ENCODE peak calls at places on chromosomes 5 and 9, in ten cellular contexts. C is H1, W is transverse colon, D is pancreas, T is lung, G is A549, I is tibial nerve, Q is mucosa of descending colon, O is heart right ventricle, J is kidney. U is an unnamed sample.

GRCh38 chr5:135890296-135890695 is 5.3 kb downstream of the IL9 start:
- DNase-seq in C (no peak), W (no peak), D (no peak), T (no peak), G (no peak), I (no peak), Q (no peak), O (no peak), J (no peak), U (no peak)

GRCh38 chr5:20166496-20166895 is 178.5 kb upstream of the CDH18 start:
- DNase-seq in C (no peak), W (no peak), D (no peak), T (no peak), G (no peak), I (no peak), Q (no peak), O (no peak), J (no peak), U (no peak)

GRCh38 chr9:89089176-89089575 is 89.4 kb downstream of the SHC3 start:
- DNase-seq in C (no peak), W (no peak), D (no peak), T (no peak), G (no peak), I (no peak), Q (no peak), O (no peak), J (no peak), U (no peak)

GRCh38 chr5:117604845-117605244 is 1030.2 kb upstream of the SEMA6A start:
- DNase-seq in C (no peak), W (no peak), D (no peak), T (no peak), G (no peak), I (no peak), Q (no peak), O (no peak), J (no peak), U (no peak)

GRCh38 chr5:88881566-88881965 is 1.4 kb downstream of the MEF2C start:
- DNase-seq in C (no peak), W (no peak), D (no peak), T (no peak), G (no peak), I (no peak), Q (peak; percentile 40), O (no peak), J (no peak), U (no peak)

GRCh38 chr9:115913666-115914065 is 239.9 kb upstream of the PAPPA start:
- DNase-seq in C (no peak), W (no peak), D (no peak), T (no peak), G (no peak), I (no peak), Q (no peak), O (no peak), J (no peak), U (no peak)

GRCh38 chr9:136808781-136809158 is 1.0 kb downstream of the RABL6 start:
- DNase-seq in C (no peak), W (no peak), D (no peak), T (no peak), G (no peak), I (no peak), Q (no peak), O (no peak), J (no peak), U (no peak)

GRCh38 chr5:140321796-140322195 is 18.9 kb upstream of the PFDN1 start:
- DNase-seq in C (no peak), W (peak; percentile 36), D (no peak), T (peak; percentile 70), G (no peak), I (peak; percentile 55), Q (peak; percentile 19), O (peak; percentile 34), J (no peak), U (peak; percentile 70)

GRCh38 chr9:130058154-130058553 is 4.4 kb downstream of the GPR107 start:
- DNase-seq in C (no peak), W (no peak), D (no peak), T (no peak), G (peak; percentile 35), I (no peak), Q (no peak), O (no peak), J (no peak), U (no peak)

GRCh38 chr5:10424124-10424731 is 17.5 kb upstream of the ROPN1L start:
- DNase-seq in C (no peak), W (no peak), D (no peak), T (no peak), G (peak; percentile 59), I (no peak), Q (peak; percentile 22), O (no peak), J (no peak), U (no peak)

GRCh38 chr9:34143116-34143515 is 16.6 kb upstream of the DCAF12 start:
- DNase-seq in C (no peak), W (no peak), D (no peak), T (no peak), G (no peak), I (no peak), Q (no peak), O (no peak), J (no peak), U (no peak)
- TF ChIP-seq CTCF in C (no peak), W (no peak), D (no peak), T (no peak), G (no peak), I (no peak), Q (no peak), O (no peak), J (no peak), U (no peak)

DNA sequence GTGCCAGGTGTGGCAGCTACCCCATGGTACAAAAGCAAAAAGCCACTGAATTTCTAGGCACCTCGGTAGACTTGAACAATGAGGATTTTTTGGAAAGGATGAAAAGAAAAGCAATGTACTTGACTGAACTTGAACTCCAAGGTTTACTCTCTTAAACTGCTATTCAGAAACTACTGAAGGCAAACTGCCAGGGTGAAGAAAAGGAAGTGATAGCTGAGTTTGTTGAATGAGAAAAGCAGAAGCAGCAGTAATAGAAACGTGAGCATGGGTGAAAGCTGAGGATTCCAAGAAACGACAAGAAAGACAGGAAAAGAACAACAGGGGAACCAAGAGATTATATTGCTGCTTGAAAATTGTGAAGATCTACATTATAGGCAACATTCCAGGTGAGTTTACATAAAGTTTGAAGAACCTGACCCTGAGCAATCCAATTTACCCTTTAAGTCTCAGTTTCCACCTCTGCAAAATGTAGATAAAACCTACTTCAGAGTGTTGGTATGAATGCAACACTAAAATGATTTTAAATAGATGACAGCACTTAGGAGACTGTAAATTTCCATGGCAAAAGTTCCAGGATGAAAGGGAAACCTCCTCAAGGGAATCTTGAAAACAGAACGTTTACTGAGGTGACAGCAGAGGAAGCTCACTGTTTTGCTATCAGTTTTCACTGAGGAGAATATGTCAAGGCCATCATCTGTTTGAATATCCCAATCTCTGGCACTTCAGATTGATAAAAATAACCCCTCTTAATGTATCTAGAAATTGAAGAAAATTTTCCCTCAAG is 245.8 kb downstream of the SPATA31D1 start:
- DNase-seq in C (no peak), W (no peak), D (no peak), T (no peak), G (no peak), I (no peak), Q (no peak), O (no peak), J (no peak), U (no peak)
- H3K9me3 ChIP-seq in C (no peaks in the 10 kb centered on the region), W (peaks cover 12% of the 10 kb centered on the region), D (no peaks in the 10 kb centered on the region), T (peaks cover 9% of the 10 kb centered on the region), G (peaks cover 5% of the 10 kb centered on the region), I (no peaks in the 10 kb centered on the region), Q (peaks cover 12% of the 10 kb centered on the region), O (peaks cover 22% of the 10 kb centered on the region), J (no peaks in the 10 kb centered on the region), U (no peaks in the 10 kb centered on the region)

GRCh38 chr9:94785211-94786169 is 59.0 kb downstream of the AOPEP start:
- DNase-seq in C (no peak), W (no peak), D (no peak), T (no peak), G (no peak), I (no peak), Q (no peak), O (no peak), J (no peak), U (no peak)
- H3K4me1 ChIP-seq in C (peaks cover 6% of the 10 kb centered on the region), W (no peaks in the 10 kb centered on the region), D (no peaks in the 10 kb centered on the region), T (peaks cover 5% of the 10 kb centered on the region), G (peaks cover 55% of the 10 kb centered on the region), I (no peaks in the 10 kb centered on the region), Q (no peaks in the 10 kb centered on the region), O (peaks cover 25% of the 10 kb centered on the region), J (peaks cover 4% of the 10 kb centered on the region), U (no peaks in the 10 kb centered on the region)

DNA sequence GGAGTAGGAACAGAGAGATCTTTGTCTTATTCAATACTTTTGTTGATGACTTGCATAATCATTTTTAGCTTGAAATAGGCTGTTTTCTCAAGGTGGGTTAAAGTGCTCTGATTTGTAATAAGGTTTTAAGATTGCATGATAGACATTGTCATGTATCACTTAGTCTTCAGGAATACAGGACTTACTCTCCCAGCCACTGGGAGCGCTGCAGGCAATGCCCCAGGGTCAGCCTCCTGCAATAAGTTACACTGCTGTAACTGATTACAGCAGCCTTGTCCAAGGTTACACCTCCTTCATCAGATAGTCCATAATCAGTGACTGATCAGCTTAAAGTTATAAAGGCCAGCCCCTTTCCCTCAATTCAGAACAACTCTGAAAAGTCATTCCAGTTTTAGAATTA is 218.6 kb downstream of the ESM1 start:
- DNase-seq in C (no peak), W (no peak), D (no peak), T (no peak), G (no peak), I (no peak), Q (no peak), O (no peak), J (no peak), U (no peak)
- TF ChIP-seq CTCF in C (peak; percentile 42), W (no peak), D (no peak), T (no peak), G (no peak), I (no peak), Q (no peak), O (no peak), J (no peak), U (no peak)

GRCh38 chr5:2995035-2995434 is 243.6 kb upstream of the IRX2 start:
- DNase-seq in C (no peak), W (no peak), D (no peak), T (no peak), G (no peak), I (no peak), Q (no peak), O (no peak), J (no peak), U (no peak)
- H3K9me3 ChIP-seq in C (no peaks in the 10 kb centered on the region), W (no peaks in the 10 kb centered on the region), D (no peaks in the 10 kb centered on the region), T (peaks cover 6% of the 10 kb centered on the region), G (no peaks in the 10 kb centered on the region), I (no peaks in the 10 kb centered on the region), Q (peaks cover 22% of the 10 kb centered on the region), O (no peaks in the 10 kb centered on the region), J (no peaks in the 10 kb centered on the region), U (no peaks in the 10 kb centered on the region)

U was measured in right lobe of liver.